ENCODE peak calls at places on chromosomes 13 and 19, in six cellular contexts. S is fibroblast of mammary gland, M is astrocyte of the spinal cord, F is ovary, W is neural progenitor cell, B is cardiac fibroblast. G is an unnamed sample.

GRCh38 chr13:70253411-70253810 is 145.2 kb upstream of the KLHL1 start:
- DNase-seq in S (no peak), M (no peak), F (no peak), W (no peak), B (no peak), G (no peak)

GRCh38 chr19:48836089-48837017 is at the start of gene HSD17B14:
- DNase-seq in S (peak), M (peak), F (peak), W (peak), B (peak), G (no peak)

GRCh38 chr13:75876371-75877050 is 240.4 kb downstream of the LMO7 start:
- DNase-seq in S (peak), M (peak), F (peak), W (peak), B (peak), G (peak)

GRCh38 chr13:67752741-67753140 is 522.6 kb upstream of the PCDH9 start:
- DNase-seq in S (no peak), M (no peak), F (no peak), W (no peak), B (no peak), G (no peak)

GRCh38 chr19:34500656-34501120 is 19.1 kb downstream of the WTIP start:
- DNase-seq in S (no peak), M (no peak), F (peak), W (no peak), B (no peak), G (peak)

GRCh38 chr13:51620165-51620983 is 36.1 kb downstream of the WDFY2 start:
- DNase-seq in S (peak), M (no peak), F (no peak), W (no peak), B (peak), G (no peak)

GRCh38 chr13:20945952-20946383 is 43.4 kb upstream of the XPO4 start:
- DNase-seq in S (no peak), M (no peak), F (no peak), W (peak), B (peak), G (no peak)

GRCh38 chr13:21242236-21242635 is 65.8 kb downstream of the MRPL57 start:
- DNase-seq in S (no peak), M (no peak), F (no peak), W (peak), B (no peak), G (no peak)

GRCh38 chr13:103282571-103283450 is 216.6 kb upstream of the SLC10A2 start:
- DNase-seq in S (peak), M (peak), F (no peak), W (no peak), B (peak), G (no peak)

GRCh38 chr19:54188224-54188871 is 1.0 kb downstream of the MBOAT7 start:
- DNase-seq in S (peak), M (peak), F (no peak), W (peak), B (peak), G (no peak)

GRCh38 chr13:50179977-50180376 is 164.7 kb downstream of the KCNRG start:
- DNase-seq in S (no peak), M (no peak), F (no peak), W (no peak), B (no peak), G (no peak)

GRCh38 chr13:24606486-24607170 is 73.6 kb upstream of the ATP12A start:
- DNase-seq in S (no peak), M (no peak), F (no peak), W (no peak), B (no peak), G (no peak)

GRCh38 chr13:87680298-87680697 is 9.1 kb downstream of the SLITRK5 start:
- DNase-seq in S (no peak), M (peak), F (no peak), W (no peak), B (no peak), G (no peak)

GRCh38 chr19:53394522-53394973 is 401 bp upstream of the ZNF765 start:
- DNase-seq in S (peak), M (no peak), F (peak), W (peak), B (no peak), G (peak)

GRCh38 chr13:97448503-97449251 is 14.7 kb downstream of the RAP2A start:
- DNase-seq in S (peak), M (no peak), F (no peak), W (peak), B (no peak), G (no peak)

GRCh38 chr13:95201814-95202521 is 99.3 kb downstream of the ABCC4 start:
- DNase-seq in S (no peak), M (no peak), F (no peak), W (no peak), B (peak), G (no peak)

GRCh38 chr19:35155441-35155840 is 906 bp downstream of the FXYD5 start:
- DNase-seq in S (no peak), M (no peak), F (no peak), W (no peak), B (no peak), G (no peak)

GRCh38 chr19:7516281-7516862 is 469 bp downstream of the ZNF358 start:
- DNase-seq in S (no peak), M (no peak), F (peak), W (peak), B (no peak), G (no peak)

GRCh38 chr13:93298741-93299140 is 72.1 kb downstream of the GPC6 start:
- DNase-seq in S (peak), M (no peak), F (no peak), W (no peak), B (no peak), G (no peak)

GRCh38 chr19:51166846-51167490 is 24.9 kb downstream of the SIGLEC7 start:
- DNase-seq in S (no peak), M (no peak), F (no peak), W (no peak), B (no peak), G (peak)

GRCh38 chr13:41411536-41411935 is 45.8 kb upstream of the RGCC start:
- DNase-seq in S (peak), M (peak), F (no peak), W (peak), B (peak), G (no peak)

GRCh38 chr13:112928958-112929777 is 39.8 kb upstream of the MCF2L start:
- DNase-seq in S (peak), M (peak), F (no peak), W (no peak), B (peak), G (peak)

DNA sequence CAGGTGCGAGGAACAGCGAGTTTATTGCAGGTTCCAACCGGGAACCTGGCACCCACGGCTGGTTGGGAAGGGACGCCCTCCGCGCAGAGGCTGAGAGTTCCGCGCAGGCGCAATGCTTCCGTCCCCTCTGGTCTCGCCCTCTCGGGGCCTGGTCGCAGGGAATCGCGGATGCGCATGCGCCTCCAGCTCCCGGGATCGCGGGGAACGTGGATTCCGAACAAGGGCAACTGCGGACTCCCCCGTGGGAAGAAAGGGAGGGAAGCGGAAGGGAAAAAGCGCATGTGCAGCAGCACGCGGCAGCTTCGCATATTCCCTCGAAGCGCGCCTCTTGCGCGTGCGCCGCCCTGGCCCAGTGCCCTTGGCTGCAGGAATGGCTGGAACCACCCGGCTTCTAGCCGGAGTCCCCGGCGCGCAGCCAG is 1.1 kb downstream of the TSSK6 start:
- DNase-seq in S (peak), M (peak), F (peak), W (no peak), B (peak), G (peak)
- H3K4me3 ChIP-seq in S (peak), M (no peak), F (peak), W (no peak), B (peak), G (no peak)

GRCh38 chr13:38777347-38778107 is 90.7 kb downstream of the FREM2 start:
- DNase-seq in S (no peak), M (no peak), F (no peak), W (no peak), B (no peak), G (no peak)

GRCh38 chr13:38769526-38769925 is 82.6 kb downstream of the FREM2 start:
- DNase-seq in S (no peak), M (no peak), F (no peak), W (no peak), B (no peak), G (no peak)

DNA sequence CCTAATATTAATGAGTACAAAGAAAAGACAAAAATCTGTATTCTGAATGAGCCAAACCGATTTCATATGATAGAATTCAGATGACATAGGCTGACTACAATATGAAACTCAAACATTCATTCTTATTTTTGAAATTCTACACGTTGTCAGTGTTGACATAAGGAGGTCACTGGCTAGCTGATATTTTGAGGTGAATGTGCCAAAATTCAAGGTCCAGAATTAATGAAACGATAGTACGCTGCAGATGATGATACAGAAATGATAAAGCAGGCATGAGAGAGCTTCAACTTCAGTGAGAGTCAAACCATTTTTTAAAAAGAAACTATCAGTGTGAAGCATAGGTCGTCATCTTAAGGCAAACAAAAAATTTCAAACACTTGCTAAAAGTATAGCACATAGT is 88.2 kb downstream of the FREM2 start:
- DNase-seq in S (no peak), M (no peak), F (no peak), W (no peak), B (no peak), G (no peak)
- H3K4me3 ChIP-seq in S (no peak), M (no peak), F (no peak), W (no peak), B (no peak), G (no peak)

GRCh38 chr19:9901020-9901419 is 35.3 kb downstream of the OLFM2 start:
- DNase-seq in S (no peak), M (no peak), F (no peak), W (no peak), B (no peak), G (no peak)
- H3K4me3 ChIP-seq in S (no peak), M (no peak), F (no peak), W (no peak), B (no peak), G (no peak)

GRCh38 chr13:32311188-32311897 is 3.8 kb downstream of the ZAR1L start:
- DNase-seq in S (no peak), M (no peak), F (no peak), W (no peak), B (no peak), G (no peak)

GRCh38 chr13:32314271-32314967 is 744 bp downstream of the ZAR1L start:
- DNase-seq in S (no peak), M (no peak), F (peak), W (no peak), B (no peak), G (peak)

GRCh38 chr13:32309312-32309711 is 5.9 kb downstream of the ZAR1L start:
- DNase-seq in S (no peak), M (no peak), F (no peak), W (no peak), B (no peak), G (no peak)

GRCh38 chr13:32305646-32306045 is 9.5 kb downstream of the ZAR1L start:
- DNase-seq in S (no peak), M (no peak), F (no peak), W (no peak), B (no peak), G (no peak)

DNA sequence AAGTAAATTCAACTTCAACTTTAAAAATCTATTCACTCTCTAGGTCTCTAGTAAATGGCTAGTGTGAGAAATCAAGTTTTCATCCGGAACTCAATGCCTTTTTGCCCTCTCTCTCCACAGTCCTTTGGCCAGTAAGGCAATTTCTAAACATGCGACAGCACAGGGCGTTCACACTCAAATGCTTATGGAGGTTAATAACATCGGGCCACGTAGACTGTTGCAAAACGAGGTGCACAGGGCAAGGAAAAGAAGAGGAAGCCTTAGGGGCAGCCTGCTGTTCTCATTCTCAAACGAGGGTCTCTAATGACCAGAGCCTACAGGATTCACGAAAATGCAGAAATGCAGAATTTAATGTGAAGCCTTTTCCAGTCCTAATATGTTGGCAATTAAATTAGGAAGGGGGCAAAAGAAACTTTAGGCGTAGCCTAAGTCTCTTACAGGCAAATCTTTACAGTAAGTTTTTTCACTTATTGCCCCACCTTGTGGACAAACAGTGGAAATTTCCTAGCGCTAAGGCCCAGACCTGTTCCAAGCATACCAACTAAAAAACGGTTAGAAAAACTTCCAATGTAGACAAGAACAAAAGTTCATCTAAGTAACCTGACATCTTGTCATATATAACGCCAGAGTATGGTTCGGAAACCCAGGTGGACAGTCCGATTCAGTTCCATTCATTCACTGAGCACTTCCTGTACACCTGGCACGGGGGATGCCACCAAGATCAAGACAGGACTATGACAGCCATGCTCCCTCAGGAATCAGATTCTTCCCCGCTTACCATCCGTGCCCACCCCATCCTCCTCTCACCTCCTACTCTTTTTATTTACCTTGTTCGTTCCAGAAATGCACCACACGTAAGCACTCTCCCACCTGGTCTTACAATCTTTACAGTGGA is 5.1 kb downstream of the ZAR1L start:
- DNase-seq in S (peak), M (peak), F (peak), W (peak), B (peak), G (no peak)
- H3K4me3 ChIP-seq in S (peak), M (no peak), F (peak), W (no peak), B (no peak), G (peak)

GRCh38 chr13:31848621-31849020 is 109.3 kb downstream of the RXFP2 start:
- DNase-seq in S (no peak), M (no peak), F (no peak), W (no peak), B (no peak), G (no peak)
- H3K4me3 ChIP-seq in S (no peak), M (no peak), F (no peak), W (no peak), B (no peak), G (no peak)

GRCh38 chr13:77016241-77016812 is 10.6 kb downstream of the FBXL3 start:
- DNase-seq in S (no peak), M (no peak), F (no peak), W (no peak), B (no peak), G (no peak)
- H3K4me3 ChIP-seq in S (no peak), M (no peak), F (no peak), W (no peak), B (no peak), G (no peak)

GRCh38 chr13:29458419-29458818 is 137.1 kb downstream of the SLC7A1 start:
- DNase-seq in S (no peak), M (no peak), F (no peak), W (no peak), B (no peak), G (no peak)
- H3K4me3 ChIP-seq in S (no peak), M (no peak), F (no peak), W (no peak), B (no peak), G (no peak)

GRCh38 chr19:58098682-58098998 is 609 bp upstream of the ZSCAN18 start:
- DNase-seq in S (peak), M (no peak), F (no peak), W (no peak), B (no peak), G (no peak)

GRCh38 chr19:58097349-58097748 is 682 bp downstream of the ZSCAN18 start:
- DNase-seq in S (no peak), M (no peak), F (no peak), W (no peak), B (no peak), G (no peak)

GRCh38 chr19:58096884-58097283 is 1.1 kb downstream of the ZSCAN18 start:
- DNase-seq in S (no peak), M (no peak), F (no peak), W (no peak), B (no peak), G (no peak)

GRCh38 chr19:58095328-58095727 is 2.7 kb downstream of the ZSCAN18 start:
- DNase-seq in S (no peak), M (no peak), F (no peak), W (no peak), B (no peak), G (no peak)

GRCh38 chr19:58097783-58098681 is at the start of gene ZSCAN18:
- DNase-seq in S (peak), M (peak), F (peak), W (peak), B (peak), G (peak)
- H3K4me3 ChIP-seq in S (peak), M (peak), F (peak), W (peak), B (peak), G (peak)